ENCODE peak calls at places on chromosomes 3 and 15, in four cellular contexts. R is activated CD8-positive, alpha-beta memory T cell treated with anti-CD3 and anti-CD28 coated beads for 48 hours; P is hypothalamus; A is posterior cingulate gyrus. W is an unnamed sample.

GRCh38 chr3:172089250-172089649 is 49.9 kb downstream of the FNDC3B start:
- DNase-seq in P (no peak), A (no peak), R (no peak), W (no peak)

GRCh38 chr3:40899286-40899712 is 300.0 kb upstream of the CTNNB1 start:
- DNase-seq in P (no peak), R (no peak), A (no peak), W (no peak)

GRCh38 chr3:132033471-132033870 is 1.3 kb downstream of the CPNE4 start:
- DNase-seq in A (no peak), R (no peak), P (no peak), W (no peak)

GRCh38 chr3:25385807-25386512 is 42.1 kb upstream of the RARB start:
- DNase-seq in A (no peak), P (no peak), R (no peak), W (no peak)

GRCh38 chr3:170477395-170477794 is 58.7 kb downstream of the CLDN11 start:
- DNase-seq in R (no peak), A (no peak), P (no peak), W (no peak)

GRCh38 chr15:24823473-24823872 is 131.3 kb upstream of the SNRPN start:
- DNase-seq in A (peak), P (peak), R (no peak), W (no peak)

GRCh38 chr3:123027292-123028232 is at the start of gene SEMA5B:
- DNase-seq in P (no peak), R (peak), A (peak), W (no peak)

GRCh38 chr3:129651316-129652202 is 45.1 kb upstream of the PLXND1 start:
- DNase-seq in P (peak), A (peak), R (no peak), W (no peak)

GRCh38 chr3:42749025-42749752 is 23.9 kb downstream of the CCDC13 start:
- DNase-seq in P (no peak), A (no peak), R (no peak), W (no peak)

GRCh38 chr3:51891242-51892039 is 11.7 kb downstream of the IQCF1 start:
- DNase-seq in A (no peak), R (no peak), P (no peak), W (no peak)

GRCh38 chr15:86115138-86115801 is 35.6 kb downstream of the AGBL1 start:
- DNase-seq in R (no peak), P (no peak), A (no peak), W (no peak)

GRCh38 chr3:193573403-193573802 is 18.7 kb upstream of the ATP13A4 start:
- DNase-seq in P (no peak), A (no peak), R (no peak), W (no peak)

GRCh38 chr3:147410518-147411234 is 1.5 kb downstream of the ZIC1 start:
- DNase-seq in R (no peak), A (no peak), P (no peak), W (no peak)

GRCh38 chr15:49855917-49856637 is 235.2 kb downstream of the DTWD1 start:
- DNase-seq in P (no peak), A (no peak), R (no peak), W (no peak)

GRCh38 chr15:76108021-76108723 is 48.4 kb downstream of the TMEM266 start:
- DNase-seq in P (peak), A (peak), R (no peak), W (no peak)

GRCh38 chr3:71784914-71785593 is at the start of gene PROK2:
- DNase-seq in R (no peak), P (no peak), A (no peak), W (no peak)

GRCh38 chr15:45732544-45733130 is 97.8 kb downstream of the SQOR start:
- DNase-seq in R (no peak), A (no peak), P (peak), W (no peak)

GRCh38 chr3:128550471-128551126 is 57.6 kb upstream of the GATA2 start:
- DNase-seq in A (no peak), R (no peak), P (no peak), W (no peak)

GRCh38 chr15:48373855-48374421 is 42.7 kb downstream of the DUT start:
- DNase-seq in A (no peak), R (no peak), P (no peak), W (no peak)